ENCODE peak calls at places on chromosomes 6 and 20, in ten cellular contexts. P is Caco-2; B is HTR-8/SVneo; F is WTC11; Y is upper lobe of left lung; J is HFF-Myc; D is stomach; Z is skeletal muscle cell; V is LHCN-M2; W is stimulated activated CD4-positive, alpha-beta T cell treated with anti-CD3 and anti-CD28 coated beads, Interleukin-15, amount 100 ng/mL, for 1 hour. E is an unnamed sample.

GRCh38 chr6:63649847-63650265 is 14.3 kb downstream of the PHF3 start:
- DNase-seq in J (no peak), F (no peak), B (no peak), W (no peak), Z (no peak), V (no peak), Y (no peak), D (no peak), P (no peak), E (no peak)

GRCh38 chr20:23233341-23233740 is 117.2 kb upstream of the NXT1 start:
- DNase-seq in Y (no peak), B (no peak), W (no peak), J (no peak), F (no peak), Z (no peak), P (no peak), V (no peak), D (no peak), E (no peak)

GRCh38 chr6:46933751-46934150 is 12.0 kb upstream of the ADGRF5 start:
- DNase-seq in Y (no peak), F (no peak), P (no peak), V (peak; percentile 10), B (no peak), W (no peak), Z (no peak), D (no peak), J (no peak), E (no peak)

GRCh38 chr6:143283887-143284640 is 166.4 kb downstream of the ADAT2 start:
- DNase-seq in W (no peak), D (no peak), Y (no peak), Z (peak; percentile 39), B (no peak), P (no peak), F (no peak), V (no peak), J (no peak), E (no peak)

GRCh38 chr20:17613328-17614175 is 43.7 kb downstream of the DSTN start:
- DNase-seq in D (peak; percentile 26), F (no peak), Y (peak; percentile 82), J (no peak), W (no peak), Z (no peak), B (no peak), V (no peak), P (no peak), E (no peak)

GRCh38 chr20:23641936-23642751 is 4.4 kb upstream of the CST3 start:
- DNase-seq in Z (peak; percentile 80), Y (no peak), B (peak; percentile 45), F (no peak), P (no peak), J (peak; percentile 39), V (peak; percentile 98), W (no peak), D (no peak), E (peak; percentile 31)

GRCh38 chr6:169370054-169370453 is 116.4 kb upstream of the THBS2 start:
- DNase-seq in P (no peak), J (no peak), F (no peak), V (no peak), D (no peak), W (no peak), B (no peak), Y (peak; percentile 62), Z (peak; percentile 23), E (no peak)

GRCh38 chr20:57244627-57245214 is 21.7 kb downstream of the BMP7 start:
- DNase-seq in V (no peak), W (no peak), J (no peak), D (no peak), Z (no peak), F (peak; percentile 63), P (peak; percentile 80), B (no peak), Y (no peak), E (no peak)

GRCh38 chr6:32551410-32551809 is 21.3 kb upstream of the HLA-DRB5 start:
- DNase-seq in F (no peak), D (no peak), B (no peak), Z (no peak), V (no peak), P (no peak), J (no peak), W (no peak), Y (no peak), E (no peak)

GRCh38 chr20:51752343-51752951 is 15.7 kb downstream of the ATP9A start:
- DNase-seq in Z (no peak), Y (no peak), D (no peak), W (no peak), P (no peak), V (peak; percentile 86), F (no peak), J (peak; percentile 77), B (peak; percentile 83), E (peak; percentile 80)

GRCh38 chr20:60222497-60222896 is 264.3 kb downstream of the CDH26 start:
- DNase-seq in W (no peak), B (no peak), Z (no peak), Y (no peak), J (no peak), F (no peak), P (no peak), D (no peak), V (no peak), E (no peak)

GRCh38 chr6:84685983-84686584 is 78.3 kb downstream of the TBX18 start:
- DNase-seq in W (no peak), Y (no peak), D (no peak), Z (no peak), J (peak; percentile 27), P (peak; percentile 14), V (peak; percentile 31), F (peak; percentile 24), B (peak; percentile 9), E (no peak)

GRCh38 chr6:5632348-5632935 is 371.1 kb downstream of the FARS2 start:
- DNase-seq in J (peak; percentile 5), V (peak; percentile 11), Y (no peak), W (no peak), Z (no peak), B (no peak), F (no peak), P (no peak), D (no peak), E (no peak)

GRCh38 chr6:27890351-27891299 is 21.6 kb downstream of the OR2B2 start:
- DNase-seq in V (peak; percentile 85), F (peak; percentile 74), W (no peak), Y (peak; percentile 87), P (peak; percentile 89), Z (peak; percentile 89), D (peak; percentile 71), B (peak; percentile 88), J (peak; percentile 96), E (peak; percentile 82)

GRCh38 chr6:38187285-38187684 is 367.8 kb downstream of the ZFAND3 start:
- DNase-seq in F (no peak), W (no peak), Z (no peak), J (no peak), V (no peak), D (no peak), Y (no peak), B (no peak), P (no peak), E (no peak)

GRCh38 chr6:154951400-154952200 is 43.5 kb upstream of the TIAM2 start:
- DNase-seq in Y (no peak), P (no peak), Z (no peak), F (no peak), J (no peak), D (no peak), V (no peak), B (no peak), W (no peak), E (no peak)

GRCh38 chr6:18835976-18836375 is 448.8 kb downstream of the RNF144B start:
- DNase-seq in D (no peak), W (no peak), Z (no peak), Y (no peak), F (no peak), V (no peak), B (no peak), P (no peak), J (no peak), E (no peak)

GRCh38 chr20:29873946-29874345 is 1383.5 kb upstream of the DEFB115 start:
- DNase-seq in P (no peak), B (no peak), J (no peak), F (peak; percentile 65), Z (peak; percentile 4), D (peak; percentile 61), Y (peak; percentile 90), V (peak; percentile 38), W (no peak), E (no peak)

GRCh38 chr20:47362361-47363219 is 6.1 kb upstream of the ZMYND8 start:
- DNase-seq in Y (no peak), Z (no peak), B (no peak), F (no peak), J (no peak), P (no peak), D (no peak), W (no peak), V (no peak), E (no peak)

GRCh38 chr6:48280035-48280434 is 169.0 kb upstream of the PTCHD4 start:
- DNase-seq in W (no peak), B (no peak), D (no peak), Z (no peak), F (no peak), P (no peak), J (no peak), V (no peak), Y (no peak), E (no peak)

GRCh38 chr6:111552241-111552744 is 53.4 kb downstream of the TRAF3IP2 start:
- DNase-seq in Z (peak; percentile 88), B (peak; percentile 81), V (peak; percentile 100), D (peak; percentile 82), W (no peak), F (peak; percentile 31), J (peak; percentile 99), P (peak; percentile 24), Y (no peak), E (peak; percentile 92)

GRCh38 chr6:82364087-82365010 is 732 bp downstream of the TPBG start:
- DNase-seq in B (peak; percentile 44), Z (peak; percentile 25), Y (peak; percentile 89), P (peak; percentile 58), W (no peak), V (peak; percentile 41), J (no peak), F (peak; percentile 65), D (peak; percentile 49), E (no peak)

GRCh38 chr6:169571123-169571962 is 130.5 kb downstream of the WDR27 start:
- DNase-seq in D (no peak), J (no peak), V (peak; percentile 18), Y (no peak), B (peak; percentile 40), F (no peak), P (no peak), W (no peak), Z (no peak), E (no peak)

GRCh38 chr6:71537717-71538116 is 249.1 kb downstream of the OGFRL1 start:
- DNase-seq in W (no peak), J (no peak), P (no peak), Z (no peak), F (no peak), B (no peak), D (no peak), Y (no peak), V (peak; percentile 52), E (peak; percentile 34)

GRCh38 chr6:89050155-89050554 is 30.4 kb upstream of the PNRC1 start:
- DNase-seq in B (no peak), P (peak; percentile 9), F (no peak), J (no peak), Y (no peak), D (no peak), Z (peak; percentile 84), W (no peak), V (peak; percentile 74), E (no peak)

GRCh38 chr6:154996841-154997311 is 1.8 kb downstream of the TIAM2 start:
- DNase-seq in Z (no peak), P (peak; percentile 17), J (no peak), B (no peak), D (no peak), Y (no peak), W (no peak), V (no peak), F (no peak), E (no peak)

GRCh38 chr6:5510331-5510730 is 249.0 kb downstream of the FARS2 start:
- DNase-seq in P (no peak), B (no peak), Y (peak; percentile 49), D (no peak), V (no peak), Z (no peak), J (no peak), W (no peak), F (peak; percentile 17), E (no peak)

GRCh38 chr20:3000852-3001523 is 42.4 kb upstream of the GNRH2 start:
- DNase-seq in F (no peak), Y (no peak), P (peak; percentile 60), B (no peak), V (peak; percentile 50), W (no peak), Z (peak; percentile 26), D (no peak), J (peak; percentile 30), E (peak; percentile 24)